ENCODE peak calls at places on chromosome 4, in ten cellular contexts. One of them, this sample, is unnamed.

GRCh38 chr4:2264481-2265041 is 2.7 kb upstream of the MXD4 start:
- DNase-seq in stomach: no peak
- DNase-seq in spleen: no peak
- DNase-seq in breast epithelium: no peak
- DNase-seq in sigmoid colon: peak; percentile 63
- DNase-seq in transverse colon: no peak
- DNase-seq in GM12878: no peak
- DNase-seq in esophagus muscularis mucosa: no peak
- DNase-seq in K562: no peak
- DNase-seq in suprapubic skin: peak; percentile 65
- DNase-seq in this sample: peak; percentile 48

GRCh38 chr4:64417974-64418373 is 8.7 kb upstream of the TECRL start:
- DNase-seq in stomach: no peak
- DNase-seq in spleen: no peak
- DNase-seq in breast epithelium: no peak
- DNase-seq in sigmoid colon: no peak
- DNase-seq in transverse colon: no peak
- DNase-seq in GM12878: no peak
- DNase-seq in esophagus muscularis mucosa: no peak
- DNase-seq in K562: no peak
- DNase-seq in suprapubic skin: no peak
- DNase-seq in this sample: no peak

GRCh38 chr4:26116057-26116456 is 202.0 kb downstream of the SMIM20 start:
- DNase-seq in stomach: no peak
- DNase-seq in spleen: no peak
- DNase-seq in breast epithelium: no peak
- DNase-seq in sigmoid colon: no peak
- DNase-seq in transverse colon: no peak
- DNase-seq in GM12878: no peak
- DNase-seq in esophagus muscularis mucosa: no peak
- DNase-seq in K562: no peak
- DNase-seq in suprapubic skin: no peak
- DNase-seq in this sample: no peak

GRCh38 chr4:145179201-145179860 is 1.1 kb downstream of the OTUD4 start:
- DNase-seq in stomach: peak; percentile 79
- DNase-seq in spleen: peak; percentile 96
- DNase-seq in breast epithelium: no peak
- DNase-seq in sigmoid colon: peak; percentile 81
- DNase-seq in transverse colon: peak; percentile 85
- DNase-seq in GM12878: peak; percentile 65
- DNase-seq in esophagus muscularis mucosa: no peak
- DNase-seq in K562: peak; percentile 77
- DNase-seq in suprapubic skin: peak; percentile 75
- DNase-seq in this sample: peak; percentile 95

GRCh38 chr4:13240066-13240465 is 244.1 kb downstream of the RAB28 start:
- DNase-seq in stomach: no peak
- DNase-seq in spleen: no peak
- DNase-seq in breast epithelium: no peak
- DNase-seq in sigmoid colon: no peak
- DNase-seq in transverse colon: no peak
- DNase-seq in GM12878: no peak
- DNase-seq in esophagus muscularis mucosa: no peak
- DNase-seq in K562: no peak
- DNase-seq in suprapubic skin: no peak
- DNase-seq in this sample: no peak

GRCh38 chr4:128811571-128812359 is 2.3 kb downstream of the JADE1 start:
- DNase-seq in stomach: peak; percentile 89
- DNase-seq in spleen: peak; percentile 97
- DNase-seq in breast epithelium: peak; percentile 76
- DNase-seq in sigmoid colon: peak; percentile 97
- DNase-seq in transverse colon: peak; percentile 90
- DNase-seq in GM12878: no peak
- DNase-seq in esophagus muscularis mucosa: peak; percentile 98
- DNase-seq in K562: peak; percentile 89
- DNase-seq in suprapubic skin: peak; percentile 94
- DNase-seq in this sample: peak; percentile 93

GRCh38 chr4:119744580-119744979 is 116.0 kb upstream of the PDE5A start:
- DNase-seq in stomach: no peak
- DNase-seq in spleen: no peak
- DNase-seq in breast epithelium: no peak
- DNase-seq in sigmoid colon: no peak
- DNase-seq in transverse colon: no peak
- DNase-seq in GM12878: no peak
- DNase-seq in esophagus muscularis mucosa: no peak
- DNase-seq in K562: no peak
- DNase-seq in suprapubic skin: no peak
- DNase-seq in this sample: no peak

GRCh38 chr4:78720994-78721677 is 55.0 kb upstream of the BMP2K start:
- DNase-seq in stomach: no peak
- DNase-seq in spleen: peak; percentile 72
- DNase-seq in breast epithelium: no peak
- DNase-seq in sigmoid colon: no peak
- DNase-seq in transverse colon: peak; percentile 14
- DNase-seq in GM12878: no peak
- DNase-seq in esophagus muscularis mucosa: no peak
- DNase-seq in K562: peak; percentile 83
- DNase-seq in suprapubic skin: no peak
- DNase-seq in this sample: no peak

GRCh38 chr4:2249526-2249991 is 7.6 kb upstream of the HAUS3 start:
- DNase-seq in stomach: no peak
- DNase-seq in spleen: peak; percentile 72
- DNase-seq in breast epithelium: no peak
- DNase-seq in sigmoid colon: no peak
- DNase-seq in transverse colon: no peak
- DNase-seq in GM12878: no peak
- DNase-seq in esophagus muscularis mucosa: peak; percentile 89
- DNase-seq in K562: no peak
- DNase-seq in suprapubic skin: peak; percentile 50
- DNase-seq in this sample: peak; percentile 57

GRCh38 chr4:20408596-20408995 is 156.9 kb downstream of the SLIT2 start:
- DNase-seq in stomach: no peak
- DNase-seq in spleen: no peak
- DNase-seq in breast epithelium: no peak
- DNase-seq in sigmoid colon: no peak
- DNase-seq in transverse colon: no peak
- DNase-seq in GM12878: no peak
- DNase-seq in esophagus muscularis mucosa: no peak
- DNase-seq in K562: no peak
- DNase-seq in suprapubic skin: no peak
- DNase-seq in this sample: no peak

GRCh38 chr4:2274320-2275043 is 12.6 kb upstream of the MXD4 start:
- DNase-seq in stomach: no peak
- DNase-seq in spleen: peak; percentile 58
- DNase-seq in breast epithelium: no peak
- DNase-seq in sigmoid colon: no peak
- DNase-seq in transverse colon: no peak
- DNase-seq in GM12878: no peak
- DNase-seq in esophagus muscularis mucosa: no peak
- DNase-seq in K562: no peak
- DNase-seq in suprapubic skin: no peak
- DNase-seq in this sample: no peak

GRCh38 chr4:83568057-83568456 is 32.1 kb downstream of the GPAT3 start:
- DNase-seq in stomach: no peak
- DNase-seq in spleen: no peak
- DNase-seq in breast epithelium: no peak
- DNase-seq in sigmoid colon: no peak
- DNase-seq in transverse colon: no peak
- DNase-seq in GM12878: no peak
- DNase-seq in esophagus muscularis mucosa: no peak
- DNase-seq in K562: no peak
- DNase-seq in suprapubic skin: no peak
- DNase-seq in this sample: no peak

DNA sequence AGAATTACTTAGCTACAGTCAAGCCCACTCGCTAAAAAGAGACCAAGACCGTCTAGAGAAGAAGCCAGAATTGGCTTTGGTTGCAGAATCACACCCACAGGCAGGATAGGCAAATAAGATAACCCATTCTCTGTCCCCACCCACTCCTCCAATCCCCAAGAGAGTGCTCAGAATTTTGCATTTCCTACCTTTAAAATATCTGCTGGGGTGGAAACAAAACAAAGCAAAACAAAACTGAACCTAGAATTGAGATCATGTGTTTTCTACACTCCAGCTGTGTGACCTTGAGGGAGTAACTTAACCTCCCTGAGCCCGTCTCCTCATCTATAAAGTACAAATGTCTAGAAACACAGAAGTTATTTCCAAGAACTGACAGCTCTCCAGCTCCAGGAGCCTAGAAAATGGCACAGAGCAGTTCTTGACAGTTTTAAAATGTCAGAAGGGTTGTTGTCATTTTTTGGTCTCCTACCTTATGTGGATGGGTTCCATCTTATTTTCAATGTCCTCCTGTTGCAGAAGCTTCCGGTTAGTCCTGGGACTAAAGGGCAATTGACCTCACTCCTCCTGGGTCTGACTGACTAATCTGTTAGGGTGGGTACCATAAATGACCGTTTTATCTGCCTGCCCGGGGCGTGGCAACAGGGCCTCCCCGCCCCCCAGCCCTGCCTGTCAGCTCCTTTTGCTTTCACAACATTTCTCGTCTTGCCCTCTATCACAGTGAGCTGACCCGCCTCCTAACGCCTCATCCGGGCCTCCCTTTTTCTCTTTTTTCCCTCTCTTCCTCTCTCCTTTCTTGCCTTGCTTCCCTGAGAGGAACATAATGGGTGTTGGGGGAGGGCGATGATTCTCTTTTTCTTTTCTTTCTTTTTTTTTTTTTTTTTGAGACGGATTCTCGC is 114.0 kb downstream of the RBM47 start:
- DNase-seq in stomach: peak; percentile 72
- DNase-seq in spleen: no peak
- DNase-seq in breast epithelium: no peak
- DNase-seq in sigmoid colon: no peak
- DNase-seq in transverse colon: peak; percentile 86
- DNase-seq in GM12878: peak; percentile 95
- DNase-seq in esophagus muscularis mucosa: no peak
- DNase-seq in K562: peak; percentile 87
- DNase-seq in suprapubic skin: no peak
- DNase-seq in this sample: peak; percentile 77
- TF ChIP-seq POLR2A in stomach: no peak
- TF ChIP-seq POLR2A in spleen: no peak
- TF ChIP-seq POLR2A in breast epithelium: no peak
- TF ChIP-seq POLR2A in sigmoid colon: peak; percentile 62
- TF ChIP-seq POLR2A in transverse colon: peak; percentile 90
- TF ChIP-seq POLR2A in GM12878: no peak
- TF ChIP-seq POLR2A in esophagus muscularis mucosa: no peak
- TF ChIP-seq POLR2A in K562: peak; percentile 71
- TF ChIP-seq POLR2A in suprapubic skin: no peak
- TF ChIP-seq POLR2A in this sample: no peak

GRCh38 chr4:73705056-73705432 is 35.3 kb upstream of the CXCL8 start:
- DNase-seq in stomach: no peak
- DNase-seq in spleen: no peak
- DNase-seq in breast epithelium: no peak
- DNase-seq in sigmoid colon: no peak
- DNase-seq in transverse colon: no peak
- DNase-seq in GM12878: no peak
- DNase-seq in esophagus muscularis mucosa: no peak
- DNase-seq in K562: no peak
- DNase-seq in suprapubic skin: no peak
- DNase-seq in this sample: no peak

GRCh38 chr4:73702796-73703287 is 37.5 kb upstream of the CXCL8 start:
- DNase-seq in stomach: no peak
- DNase-seq in spleen: no peak
- DNase-seq in breast epithelium: no peak
- DNase-seq in sigmoid colon: no peak
- DNase-seq in transverse colon: no peak
- DNase-seq in GM12878: no peak
- DNase-seq in esophagus muscularis mucosa: no peak
- DNase-seq in K562: no peak
- DNase-seq in suprapubic skin: no peak
- DNase-seq in this sample: no peak

GRCh38 chr4:73705721-73706120 is 34.6 kb upstream of the CXCL8 start:
- DNase-seq in stomach: no peak
- DNase-seq in spleen: no peak
- DNase-seq in breast epithelium: no peak
- DNase-seq in sigmoid colon: no peak
- DNase-seq in transverse colon: no peak
- DNase-seq in GM12878: no peak
- DNase-seq in esophagus muscularis mucosa: no peak
- DNase-seq in K562: no peak
- DNase-seq in suprapubic skin: no peak
- DNase-seq in this sample: no peak

GRCh38 chr4:73703320-73703719 is 37.0 kb upstream of the CXCL8 start:
- DNase-seq in stomach: no peak
- DNase-seq in spleen: no peak
- DNase-seq in breast epithelium: no peak
- DNase-seq in sigmoid colon: no peak
- DNase-seq in transverse colon: no peak
- DNase-seq in GM12878: no peak
- DNase-seq in esophagus muscularis mucosa: no peak
- DNase-seq in K562: peak; percentile 32
- DNase-seq in suprapubic skin: no peak
- DNase-seq in this sample: no peak

GRCh38 chr4:73704314-73705055 is 35.9 kb upstream of the CXCL8 start:
- DNase-seq in stomach: peak; percentile 63
- DNase-seq in spleen: no peak
- DNase-seq in breast epithelium: no peak
- DNase-seq in sigmoid colon: peak; percentile 87
- DNase-seq in transverse colon: peak; percentile 27
- DNase-seq in GM12878: no peak
- DNase-seq in esophagus muscularis mucosa: no peak
- DNase-seq in K562: peak; percentile 66
- DNase-seq in suprapubic skin: peak; percentile 74
- DNase-seq in this sample: no peak
- TF ChIP-seq POLR2AphosphoS5 in stomach: peak; percentile 72
- TF ChIP-seq POLR2AphosphoS5 in spleen: no peak
- TF ChIP-seq POLR2AphosphoS5 in breast epithelium: peak; percentile 60
- TF ChIP-seq POLR2AphosphoS5 in sigmoid colon: peak; percentile 75
- TF ChIP-seq POLR2AphosphoS5 in transverse colon: peak; percentile 68
- TF ChIP-seq POLR2AphosphoS5 in GM12878: no peak
- TF ChIP-seq POLR2AphosphoS5 in esophagus muscularis mucosa: peak; percentile 75
- TF ChIP-seq POLR2AphosphoS5 in K562: peak; percentile 45
- TF ChIP-seq POLR2AphosphoS5 in suprapubic skin: peak; percentile 68
- TF ChIP-seq POLR2AphosphoS5 in this sample: peak; percentile 79

DNA sequence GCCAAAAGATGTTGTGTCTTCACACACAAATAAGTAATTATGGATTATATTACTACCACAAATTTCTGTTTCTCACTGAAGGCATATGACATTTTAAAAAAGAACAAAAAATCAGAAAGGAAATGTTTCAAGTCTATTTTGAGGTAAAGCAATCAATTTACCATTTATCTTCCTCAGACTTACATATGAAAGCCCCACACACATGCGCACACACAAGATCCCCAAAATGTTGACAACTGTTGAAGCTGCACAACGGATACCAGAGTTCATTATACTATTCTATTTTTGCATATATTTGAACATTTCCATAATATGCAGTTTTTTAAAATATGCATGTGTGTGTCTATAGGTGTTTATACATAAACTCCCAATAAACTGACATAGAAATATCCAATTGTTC is 2.7 kb downstream of the LRBA start:
- DNase-seq in stomach: no peak
- DNase-seq in spleen: no peak
- DNase-seq in breast epithelium: no peak
- DNase-seq in sigmoid colon: no peak
- DNase-seq in transverse colon: no peak
- DNase-seq in GM12878: no peak
- DNase-seq in esophagus muscularis mucosa: no peak
- DNase-seq in K562: no peak
- DNase-seq in suprapubic skin: no peak
- DNase-seq in this sample: no peak
- H3K4me3 ChIP-seq in stomach: no peak overlapping the region
- H3K4me3 ChIP-seq in spleen: no peak overlapping the region
- H3K4me3 ChIP-seq in breast epithelium: peak overlapping the region; percentile 94
- H3K4me3 ChIP-seq in sigmoid colon: no peak overlapping the region
- H3K4me3 ChIP-seq in transverse colon: no peak overlapping the region
- H3K4me3 ChIP-seq in GM12878: peak overlapping the region; percentile 100
- H3K4me3 ChIP-seq in esophagus muscularis mucosa: no peak overlapping the region
- H3K4me3 ChIP-seq in K562: peak overlapping the region; percentile 98
- H3K4me3 ChIP-seq in suprapubic skin: peak overlapping the region; percentile 88
- H3K4me3 ChIP-seq in this sample: peak overlapping the region; percentile 99

GRCh38 chr4:94544811-94545210 is 93.1 kb downstream of the PDLIM5 start:
- DNase-seq in stomach: no peak
- DNase-seq in spleen: no peak
- DNase-seq in breast epithelium: no peak
- DNase-seq in sigmoid colon: no peak
- DNase-seq in transverse colon: no peak
- DNase-seq in GM12878: no peak
- DNase-seq in esophagus muscularis mucosa: no peak
- DNase-seq in K562: no peak
- DNase-seq in suprapubic skin: no peak
- DNase-seq in this sample: no peak
- TF ChIP-seq POLR2A in stomach: no peak
- TF ChIP-seq POLR2A in spleen: no peak
- TF ChIP-seq POLR2A in breast epithelium: no peak
- TF ChIP-seq POLR2A in sigmoid colon: no peak
- TF ChIP-seq POLR2A in transverse colon: no peak
- TF ChIP-seq POLR2A in GM12878: no peak
- TF ChIP-seq POLR2A in esophagus muscularis mucosa: no peak
- TF ChIP-seq POLR2A in K562: no peak
- TF ChIP-seq POLR2A in suprapubic skin: no peak
- TF ChIP-seq POLR2A in this sample: no peak